ENCODE peak calls at places on chromosomes 16 and 17, in five cellular contexts. C, Z, U, B and Y are unnamed samples.

GRCh38 chr17:17716837-17717523 is 35.7 kb downstream of the RAI1 start:
- DNase-seq in Z (no peak), U (no peak), C (no peak), B (no peak), Y (no peak)

GRCh38 chr17:73271078-73271477 is 9.4 kb upstream of the CPSF4L start:
- DNase-seq in B (no peak), C (no peak), Z (no peak), U (no peak), Y (no peak)

GRCh38 chr16:85991425-85991824 is 92.5 kb downstream of the IRF8 start:
- DNase-seq in Z (no peak), B (no peak), C (no peak), U (no peak), Y (no peak)

GRCh38 chr16:88613911-88614817 is 24.2 kb upstream of the IL17C start:
- DNase-seq in Z (no peak), C (peak; percentile 13), B (no peak), U (no peak), Y (no peak)

GRCh38 chr17:15918261-15918660 is 26.7 kb upstream of the ADORA2B start:
- DNase-seq in C (no peak), U (no peak), B (no peak), Z (no peak), Y (no peak)

GRCh38 chr17:13256545-13256944 is 238.7 kb upstream of the ELAC2 start:
- DNase-seq in B (no peak), U (no peak), C (no peak), Z (no peak), Y (no peak)

GRCh38 chr16:89199241-89200123 is 855 bp downstream of the SLC22A31 start:
- DNase-seq in C (no peak), Z (no peak), B (no peak), U (no peak), Y (no peak)

GRCh38 chr17:6286239-6286638 is 148.7 kb downstream of the AIPL1 start:
- DNase-seq in U (peak; percentile 23), C (no peak), B (no peak), Z (no peak), Y (no peak)

GRCh38 chr17:42677012-42677857 is 441 bp upstream of the PLEKHH3 start:
- DNase-seq in U (peak; percentile 98), C (peak; percentile 100), Z (peak; percentile 100), B (peak; percentile 98), Y (peak; percentile 100)

GRCh38 chr16:17134586-17134985 is 336.2 kb downstream of the XYLT1 start:
- DNase-seq in C (no peak), Z (no peak), U (no peak), B (no peak), Y (no peak)

GRCh38 chr16:3068486-3068885 is 3.0 kb downstream of the IL32 start:
- DNase-seq in B (no peak), Z (no peak), C (no peak), U (no peak), Y (no peak)

GRCh38 chr17:27329146-27329805 is 35.4 kb downstream of the WSB1 start:
- DNase-seq in U (no peak), Z (no peak), C (no peak), B (no peak), Y (no peak)

GRCh38 chr16:89805136-89805905 is 11.1 kb downstream of the FANCA start:
- DNase-seq in C (peak; percentile 59), Z (no peak), B (no peak), U (no peak), Y (peak; percentile 59)

GRCh38 chr16:35560637-35560984 is 2101.2 kb downstream of the TP53TG3F start:
- DNase-seq in C (no peak), B (no peak), Z (no peak), U (no peak), Y (no peak)

DNA sequence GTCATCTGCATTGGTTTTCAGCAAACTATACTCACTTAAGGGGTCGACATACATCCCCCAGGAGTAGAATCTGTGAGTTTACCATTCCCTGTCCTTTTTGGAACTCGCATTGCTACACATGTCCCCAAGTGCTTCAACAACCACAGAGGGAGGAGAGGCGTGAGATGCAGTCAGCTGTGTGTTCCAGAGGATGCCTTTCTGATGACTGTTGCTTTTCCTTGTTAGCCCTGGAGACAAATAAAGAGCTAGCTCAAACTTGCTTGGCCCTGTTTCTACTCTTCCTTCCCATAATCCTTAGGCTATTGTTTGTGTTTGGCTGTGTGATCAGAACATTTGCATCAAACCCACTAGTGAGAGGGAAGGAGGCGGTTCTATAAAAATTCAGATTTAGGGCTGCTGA is 264.0 kb downstream of the ENGASE start:
- DNase-seq in B (no peak), C (peak; percentile 27), Z (no peak), U (no peak), Y (peak; percentile 29)
- H3K4me3 ChIP-seq in B (no peak overlapping the region), C (no peak overlapping the region), Z (no peak overlapping the region), U (no peak overlapping the region), Y (no peak overlapping the region)

DNA sequence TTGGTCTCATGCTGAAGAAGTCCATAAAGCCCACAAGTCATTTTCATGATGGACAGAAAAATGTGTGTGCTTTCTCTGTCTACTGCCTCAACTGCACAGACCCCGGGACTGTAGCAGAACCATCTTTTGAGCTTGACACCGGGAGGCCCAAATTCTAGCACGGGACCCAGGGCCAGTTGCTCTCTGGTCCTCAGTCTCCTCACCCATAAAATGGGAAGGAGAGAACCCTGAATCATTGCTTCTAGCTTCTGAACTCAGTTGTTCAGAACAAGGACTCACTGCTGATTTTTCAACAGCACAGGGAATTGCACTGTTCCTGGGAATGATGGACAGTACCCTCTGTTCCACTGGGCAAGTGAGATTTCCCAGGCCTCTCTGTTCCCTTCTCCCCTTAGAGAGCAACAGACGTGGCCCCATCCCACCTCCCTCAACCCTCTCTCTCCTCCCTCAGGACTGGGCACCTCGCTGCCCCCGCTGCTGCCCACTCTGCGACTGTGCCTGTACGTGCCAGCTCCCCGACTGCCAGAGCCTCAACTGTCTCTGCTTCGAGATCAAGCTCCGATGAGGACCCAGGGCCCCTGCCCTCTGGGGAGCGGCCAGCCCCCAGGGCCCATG is 2.2 kb upstream of the ALDOA start:
- DNase-seq in Z (no peak), B (no peak), C (no peak), U (no peak), Y (no peak)
- H3K4me3 ChIP-seq in Z (peak overlapping the region; percentile 64), B (peak overlapping the region; percentile 98), C (peak overlapping the region; percentile 57), U (peak overlapping the region; percentile 92), Y (peak overlapping the region; percentile 71)

DNA sequence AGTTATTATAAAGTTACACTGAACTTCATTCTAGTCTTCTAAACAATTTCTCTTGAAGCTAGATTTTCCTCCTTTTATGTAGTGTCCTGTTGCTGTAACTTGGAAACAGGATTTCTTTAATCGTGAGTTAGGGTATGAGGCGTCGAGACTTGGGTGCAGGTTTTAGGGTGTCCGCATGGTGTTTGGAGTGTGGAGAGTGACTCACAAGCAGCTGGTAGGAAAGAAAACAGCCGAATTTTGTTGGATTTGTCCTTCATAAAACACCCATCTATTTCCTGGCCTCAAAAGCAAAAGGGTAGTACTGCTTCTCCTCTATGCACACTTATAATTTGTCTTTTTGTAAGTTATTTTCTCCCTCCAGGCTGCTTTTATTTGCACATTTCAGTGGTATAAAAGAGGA is 1.6 kb downstream of the RPTOR start:
- DNase-seq in C (no peak), B (no peak), Z (no peak), U (no peak), Y (peak; percentile 16)
- H3K4me3 ChIP-seq in C (no peak overlapping the region), B (no peak overlapping the region), Z (peak overlapping the region; percentile 99), U (no peak overlapping the region), Y (peak overlapping the region; percentile 84)

GRCh38 chr17:48556534-48557401 is 11.9 kb upstream of the HOXB2 start:
- DNase-seq in C (no peak), U (no peak), Z (no peak), B (no peak), Y (peak; percentile 28)
- H3K4me3 ChIP-seq in C (no peak overlapping the region), U (no peak overlapping the region), Z (no peak overlapping the region), B (peak overlapping the region; percentile 50), Y (no peak overlapping the region)